ENCODE peak calls at places on chromosomes 7 and 10, in nine cellular contexts. One of them, this sample, is unnamed.

GRCh38 chr10:100562806-100563293 is 27.1 kb downstream of the HIF1AN start:
- DNase-seq in stomach: no peak
- DNase-seq in kidney epithelial cell: no peak
- DNase-seq in fibroblast of lung: peak
- DNase-seq in GM23338: peak
- DNase-seq in colonic mucosa: no peak
- DNase-seq in transverse colon: no peak
- DNase-seq in GM12865: no peak
- DNase-seq in PC-9: peak
- DNase-seq in this sample: peak

GRCh38 chr10:90846746-90847145 is 11.1 kb downstream of the HTR7 start:
- DNase-seq in PC-9: no peak
- DNase-seq in fibroblast of lung: peak
- DNase-seq in GM12865: no peak
- DNase-seq in transverse colon: no peak
- DNase-seq in kidney epithelial cell: no peak
- DNase-seq in colonic mucosa: no peak
- DNase-seq in GM23338: no peak
- DNase-seq in stomach: no peak
- DNase-seq in this sample: peak

GRCh38 chr7:2090526-2091520 is 141.9 kb downstream of the MAD1L1 start:
- DNase-seq in transverse colon: no peak
- DNase-seq in GM23338: no peak
- DNase-seq in fibroblast of lung: peak
- DNase-seq in stomach: no peak
- DNase-seq in PC-9: no peak
- DNase-seq in colonic mucosa: no peak
- DNase-seq in kidney epithelial cell: no peak
- DNase-seq in GM12865: no peak
- DNase-seq in this sample: no peak

GRCh38 chr10:92938846-92939245 is 90.5 kb downstream of the EXOC6 start:
- DNase-seq in fibroblast of lung: no peak
- DNase-seq in colonic mucosa: no peak
- DNase-seq in PC-9: no peak
- DNase-seq in kidney epithelial cell: no peak
- DNase-seq in GM23338: no peak
- DNase-seq in stomach: no peak
- DNase-seq in transverse colon: no peak
- DNase-seq in GM12865: peak
- DNase-seq in this sample: no peak

GRCh38 chr10:11704087-11704486 is 38.1 kb upstream of the ECHDC3 start:
- DNase-seq in GM12865: no peak
- DNase-seq in stomach: no peak
- DNase-seq in PC-9: no peak
- DNase-seq in fibroblast of lung: no peak
- DNase-seq in colonic mucosa: no peak
- DNase-seq in GM23338: no peak
- DNase-seq in kidney epithelial cell: no peak
- DNase-seq in transverse colon: no peak
- DNase-seq in this sample: no peak

GRCh38 chr10:621500-621899 is 68.0 kb downstream of the DIP2C start:
- DNase-seq in colonic mucosa: no peak
- DNase-seq in fibroblast of lung: no peak
- DNase-seq in GM23338: no peak
- DNase-seq in GM12865: no peak
- DNase-seq in transverse colon: no peak
- DNase-seq in kidney epithelial cell: no peak
- DNase-seq in PC-9: no peak
- DNase-seq in stomach: no peak
- DNase-seq in this sample: no peak

GRCh38 chr10:131824371-131825149 is 76.2 kb upstream of the PPP2R2D start:
- DNase-seq in stomach: no peak
- DNase-seq in fibroblast of lung: no peak
- DNase-seq in GM12865: no peak
- DNase-seq in PC-9: no peak
- DNase-seq in colonic mucosa: no peak
- DNase-seq in GM23338: no peak
- DNase-seq in kidney epithelial cell: no peak
- DNase-seq in transverse colon: no peak
- DNase-seq in this sample: no peak

GRCh38 chr7:115340828-115341227 is 418.9 kb downstream of the MDFIC start:
- DNase-seq in kidney epithelial cell: peak
- DNase-seq in stomach: no peak
- DNase-seq in transverse colon: no peak
- DNase-seq in PC-9: peak
- DNase-seq in fibroblast of lung: peak
- DNase-seq in colonic mucosa: no peak
- DNase-seq in GM23338: peak
- DNase-seq in GM12865: no peak
- DNase-seq in this sample: peak

GRCh38 chr10:111856631-111857030 is 326.9 kb downstream of the GPAM start:
- DNase-seq in stomach: no peak
- DNase-seq in kidney epithelial cell: no peak
- DNase-seq in colonic mucosa: no peak
- DNase-seq in GM23338: peak
- DNase-seq in GM12865: no peak
- DNase-seq in fibroblast of lung: no peak
- DNase-seq in transverse colon: no peak
- DNase-seq in PC-9: no peak
- DNase-seq in this sample: no peak

GRCh38 chr10:43299579-43299978 is 32.7 kb upstream of the RASGEF1A start:
- DNase-seq in colonic mucosa: no peak
- DNase-seq in kidney epithelial cell: no peak
- DNase-seq in GM12865: no peak
- DNase-seq in transverse colon: peak
- DNase-seq in stomach: no peak
- DNase-seq in GM23338: no peak
- DNase-seq in fibroblast of lung: no peak
- DNase-seq in PC-9: no peak
- DNase-seq in this sample: no peak

GRCh38 chr10:1394155-1394912 is 338.1 kb downstream of the WDR37 start:
- DNase-seq in colonic mucosa: peak
- DNase-seq in GM23338: no peak
- DNase-seq in transverse colon: no peak
- DNase-seq in kidney epithelial cell: no peak
- DNase-seq in stomach: peak
- DNase-seq in GM12865: no peak
- DNase-seq in PC-9: no peak
- DNase-seq in fibroblast of lung: no peak
- DNase-seq in this sample: no peak

GRCh38 chr10:35639021-35639521 is 3.0 kb downstream of the FZD8 start:
- DNase-seq in kidney epithelial cell: no peak
- DNase-seq in GM23338: peak
- DNase-seq in stomach: no peak
- DNase-seq in PC-9: no peak
- DNase-seq in fibroblast of lung: no peak
- DNase-seq in GM12865: no peak
- DNase-seq in colonic mucosa: no peak
- DNase-seq in transverse colon: no peak
- DNase-seq in this sample: no peak

GRCh38 chr7:158779061-158779992 is 50.0 kb downstream of the ESYT2 start:
- DNase-seq in GM12865: no peak
- DNase-seq in colonic mucosa: peak
- DNase-seq in stomach: peak
- DNase-seq in kidney epithelial cell: no peak
- DNase-seq in fibroblast of lung: no peak
- DNase-seq in GM23338: no peak
- DNase-seq in transverse colon: peak
- DNase-seq in PC-9: no peak
- DNase-seq in this sample: peak

GRCh38 chr7:95311389-95311788 is 12.9 kb downstream of the PON1 start:
- DNase-seq in GM12865: no peak
- DNase-seq in stomach: no peak
- DNase-seq in PC-9: no peak
- DNase-seq in kidney epithelial cell: no peak
- DNase-seq in transverse colon: no peak
- DNase-seq in GM23338: no peak
- DNase-seq in fibroblast of lung: no peak
- DNase-seq in colonic mucosa: no peak
- DNase-seq in this sample: no peak

GRCh38 chr7:45597286-45597984 is 23.3 kb downstream of the ADCY1 start:
- DNase-seq in transverse colon: no peak
- DNase-seq in kidney epithelial cell: no peak
- DNase-seq in stomach: peak
- DNase-seq in fibroblast of lung: no peak
- DNase-seq in GM12865: no peak
- DNase-seq in PC-9: no peak
- DNase-seq in GM23338: no peak
- DNase-seq in colonic mucosa: peak
- DNase-seq in this sample: no peak

GRCh38 chr7:45599851-45600706 is 25.9 kb downstream of the ADCY1 start:
- DNase-seq in transverse colon: no peak
- DNase-seq in stomach: peak
- DNase-seq in GM12865: no peak
- DNase-seq in GM23338: no peak
- DNase-seq in kidney epithelial cell: no peak
- DNase-seq in fibroblast of lung: no peak
- DNase-seq in colonic mucosa: peak
- DNase-seq in PC-9: no peak
- DNase-seq in this sample: no peak

GRCh38 chr7:45601094-45601493 is 26.9 kb downstream of the ADCY1 start:
- DNase-seq in colonic mucosa: peak
- DNase-seq in stomach: peak
- DNase-seq in GM12865: no peak
- DNase-seq in kidney epithelial cell: no peak
- DNase-seq in PC-9: no peak
- DNase-seq in transverse colon: no peak
- DNase-seq in fibroblast of lung: no peak
- DNase-seq in GM23338: no peak
- DNase-seq in this sample: no peak

GRCh38 chr7:45596665-45597095 is 22.5 kb downstream of the ADCY1 start:
- DNase-seq in colonic mucosa: no peak
- DNase-seq in transverse colon: no peak
- DNase-seq in stomach: no peak
- DNase-seq in kidney epithelial cell: no peak
- DNase-seq in GM12865: no peak
- DNase-seq in PC-9: no peak
- DNase-seq in fibroblast of lung: no peak
- DNase-seq in GM23338: no peak
- DNase-seq in this sample: no peak

GRCh38 chr7:45598697-45599520 is 24.7 kb downstream of the ADCY1 start:
- DNase-seq in fibroblast of lung: no peak
- DNase-seq in transverse colon: no peak
- DNase-seq in colonic mucosa: peak
- DNase-seq in GM23338: no peak
- DNase-seq in PC-9: no peak
- DNase-seq in kidney epithelial cell: no peak
- DNase-seq in stomach: peak
- DNase-seq in GM12865: no peak
- DNase-seq in this sample: no peak
- H3K4me3 ChIP-seq in fibroblast of lung: no peak
- H3K4me3 ChIP-seq in transverse colon: no peak
- H3K4me3 ChIP-seq in colonic mucosa: no peak
- H3K4me3 ChIP-seq in GM23338: no peak
- H3K4me3 ChIP-seq in PC-9: no peak
- H3K4me3 ChIP-seq in kidney epithelial cell: no peak
- H3K4me3 ChIP-seq in stomach: no peak
- H3K4me3 ChIP-seq in GM12865: no peak
- H3K4me3 ChIP-seq in this sample: no peak

GRCh38 chr7:51543801-51544553 is 227.4 kb upstream of the COBL start:
- DNase-seq in fibroblast of lung: no peak
- DNase-seq in PC-9: no peak
- DNase-seq in colonic mucosa: no peak
- DNase-seq in transverse colon: no peak
- DNase-seq in GM12865: no peak
- DNase-seq in GM23338: no peak
- DNase-seq in kidney epithelial cell: no peak
- DNase-seq in stomach: no peak
- DNase-seq in this sample: no peak
- TF ChIP-seq CTCF in fibroblast of lung: no peak
- TF ChIP-seq CTCF in PC-9: no peak
- TF ChIP-seq CTCF in colonic mucosa: no peak
- TF ChIP-seq CTCF in transverse colon: no peak
- TF ChIP-seq CTCF in GM12865: no peak
- TF ChIP-seq CTCF in GM23338: no peak
- TF ChIP-seq CTCF in kidney epithelial cell: no peak
- TF ChIP-seq CTCF in stomach: no peak
- TF ChIP-seq CTCF in this sample: no peak

GRCh38 chr7:32511791-32512190 is 16.5 kb downstream of the AVL9 start:
- DNase-seq in colonic mucosa: no peak
- DNase-seq in transverse colon: no peak
- DNase-seq in stomach: no peak
- DNase-seq in GM23338: no peak
- DNase-seq in fibroblast of lung: peak
- DNase-seq in PC-9: no peak
- DNase-seq in GM12865: no peak
- DNase-seq in kidney epithelial cell: no peak
- DNase-seq in this sample: peak

GRCh38 chr7:32506266-32507054 is 11.2 kb downstream of the AVL9 start:
- DNase-seq in stomach: no peak
- DNase-seq in colonic mucosa: no peak
- DNase-seq in GM12865: peak
- DNase-seq in GM23338: no peak
- DNase-seq in kidney epithelial cell: peak
- DNase-seq in transverse colon: no peak
- DNase-seq in fibroblast of lung: peak
- DNase-seq in PC-9: peak
- DNase-seq in this sample: peak

GRCh38 chr7:32513205-32513604 is 17.9 kb downstream of the AVL9 start:
- DNase-seq in transverse colon: no peak
- DNase-seq in GM12865: no peak
- DNase-seq in colonic mucosa: no peak
- DNase-seq in kidney epithelial cell: no peak
- DNase-seq in fibroblast of lung: no peak
- DNase-seq in PC-9: no peak
- DNase-seq in GM23338: peak
- DNase-seq in stomach: no peak
- DNase-seq in this sample: no peak

GRCh38 chr7:32502656-32503189 is 7.4 kb downstream of the AVL9 start:
- DNase-seq in kidney epithelial cell: no peak
- DNase-seq in stomach: no peak
- DNase-seq in colonic mucosa: no peak
- DNase-seq in PC-9: no peak
- DNase-seq in GM12865: no peak
- DNase-seq in transverse colon: no peak
- DNase-seq in fibroblast of lung: peak
- DNase-seq in GM23338: no peak
- DNase-seq in this sample: no peak

DNA sequence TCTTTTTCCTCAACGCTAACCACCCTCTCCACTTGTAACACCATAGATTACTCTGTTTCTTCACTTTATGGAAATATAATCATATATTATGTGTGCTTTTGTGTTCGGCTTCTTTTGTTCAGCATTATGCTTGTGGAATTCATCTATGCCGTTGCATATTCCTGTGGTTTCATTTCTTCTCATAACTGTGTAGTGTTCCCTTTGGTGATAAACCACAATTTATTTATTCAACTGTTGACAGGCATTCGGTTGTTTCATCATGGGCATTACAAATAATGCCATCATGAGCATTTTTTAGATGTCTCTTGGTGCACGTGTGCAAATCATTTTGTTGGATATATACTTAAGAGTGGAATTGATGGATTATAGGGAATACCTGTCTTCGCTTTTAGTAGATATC is 12.1 kb downstream of the AVL9 start:
- DNase-seq in PC-9: no peak
- DNase-seq in kidney epithelial cell: no peak
- DNase-seq in fibroblast of lung: peak
- DNase-seq in transverse colon: no peak
- DNase-seq in GM12865: no peak
- DNase-seq in stomach: no peak
- DNase-seq in colonic mucosa: no peak
- DNase-seq in GM23338: no peak
- DNase-seq in this sample: peak
- H3K4me3 ChIP-seq in PC-9: no peak
- H3K4me3 ChIP-seq in kidney epithelial cell: no peak
- H3K4me3 ChIP-seq in fibroblast of lung: no peak
- H3K4me3 ChIP-seq in transverse colon: no peak
- H3K4me3 ChIP-seq in GM12865: no peak
- H3K4me3 ChIP-seq in stomach: no peak
- H3K4me3 ChIP-seq in colonic mucosa: no peak
- H3K4me3 ChIP-seq in GM23338: no peak
- H3K4me3 ChIP-seq in this sample: no peak

GRCh38 chr10:132889091-132889490 is 53.3 kb downstream of the CFAP46 start:
- DNase-seq in colonic mucosa: no peak
- DNase-seq in transverse colon: no peak
- DNase-seq in fibroblast of lung: no peak
- DNase-seq in PC-9: no peak
- DNase-seq in GM23338: no peak
- DNase-seq in GM12865: no peak
- DNase-seq in kidney epithelial cell: no peak
- DNase-seq in stomach: no peak
- DNase-seq in this sample: no peak
- TF ChIP-seq CTCF in colonic mucosa: no peak
- TF ChIP-seq CTCF in transverse colon: no peak
- TF ChIP-seq CTCF in fibroblast of lung: no peak
- TF ChIP-seq CTCF in PC-9: no peak
- TF ChIP-seq CTCF in GM23338: no peak
- TF ChIP-seq CTCF in GM12865: no peak
- TF ChIP-seq CTCF in kidney epithelial cell: no peak
- TF ChIP-seq CTCF in stomach: no peak
- TF ChIP-seq CTCF in this sample: no peak